ENCODE peak calls at places on chromosomes 5 and 9, in four cellular contexts. Y, N, R and Z are unnamed samples.

GRCh38 chr5:69136296-69136695 is 30.7 kb upstream of the CCNB1 start:
- DNase-seq in Y (no peak), N (no peak), R (no peak), Z (no peak)

GRCh38 chr9:71847892-71848291 is 63.1 kb downstream of the ABHD17B start:
- DNase-seq in Y (no peak), N (no peak), R (no peak), Z (no peak)

GRCh38 chr5:107668933-107669542 is 1.7 kb downstream of the EFNA5 start:
- DNase-seq in Y (no peak), N (peak; percentile 48), R (no peak), Z (peak; percentile 31)

GRCh38 chr5:17395516-17395915 is 102.5 kb upstream of the TAF11L2 start:
- DNase-seq in Y (no peak), N (no peak), R (no peak), Z (no peak)

GRCh38 chr9:72315510-72316287 is 49.3 kb downstream of the ZFAND5 start:
- DNase-seq in Y (peak; percentile 65), N (peak; percentile 91), R (no peak), Z (peak; percentile 81)

GRCh38 chr5:6759401-6759800 is 46.2 kb downstream of the TENT4A start:
- DNase-seq in Y (no peak), N (peak; percentile 56), R (no peak), Z (no peak)

GRCh38 chr5:40660751-40661150 is 19.0 kb upstream of the PTGER4 start:
- DNase-seq in Y (no peak), N (no peak), R (no peak), Z (no peak)

GRCh38 chr5:167582263-167582662 is 709.2 kb upstream of the WWC1 start:
- DNase-seq in Y (no peak), N (peak; percentile 24), R (no peak), Z (no peak)

GRCh38 chr5:139543423-139543991 is 17.6 kb upstream of the UBE2D2 start:
- DNase-seq in Y (no peak), N (no peak), R (peak; percentile 19), Z (peak; percentile 55)

GRCh38 chr5:3161672-3162071 is 410.2 kb upstream of the IRX2 start:
- DNase-seq in Y (no peak), N (no peak), R (no peak), Z (no peak)

GRCh38 chr9:88652876-88653275 is 117.9 kb downstream of the NXNL2 start:
- DNase-seq in Y (no peak), N (no peak), R (no peak), Z (no peak)

GRCh38 chr5:129807162-129807814 is 59.4 kb downstream of the MINAR2 start:
- DNase-seq in Y (no peak), N (no peak), R (no peak), Z (no peak)

GRCh38 chr5:127275641-127276193 is 14.9 kb upstream of the MEGF10 start:
- DNase-seq in Y (no peak), N (no peak), R (no peak), Z (no peak)

GRCh38 chr9:110986529-110986928 is 51.7 kb downstream of the LPAR1 start:
- DNase-seq in Y (no peak), N (no peak), R (no peak), Z (no peak)

GRCh38 chr5:52378237-52378636 is 409.5 kb upstream of the ITGA1 start:
- DNase-seq in Y (no peak), N (no peak), R (no peak), Z (no peak)

GRCh38 chr9:127161081-127161621 is 38.7 kb upstream of the ANGPTL2 start:
- DNase-seq in Y (no peak), N (no peak), R (no peak), Z (peak; percentile 17)

GRCh38 chr9:68575821-68576220 is 35.1 kb upstream of the TMEM252 start:
- DNase-seq in Y (no peak), N (no peak), R (no peak), Z (no peak)

GRCh38 chr5:92599217-92599810 is 981.7 kb downstream of the NR2F1-AS1 start:
- DNase-seq in Y (no peak), N (no peak), R (no peak), Z (no peak)

GRCh38 chr5:168301593-168302388 is 10.3 kb downstream of the WWC1 start:
- DNase-seq in Y (no peak), N (peak; percentile 91), R (no peak), Z (peak; percentile 79)

GRCh38 chr5:127802477-127802865 is 99.3 kb downstream of the CCDC192 start:
- DNase-seq in Y (no peak), N (no peak), R (no peak), Z (no peak)

GRCh38 chr9:130713286-130713975 is 19.9 kb downstream of the EXOSC2 start:
- DNase-seq in Y (no peak), N (no peak), R (no peak), Z (no peak)

GRCh38 chr5:14208071-14209021 is 65.2 kb downstream of the TRIO start:
- DNase-seq in Y (no peak), N (peak; percentile 75), R (no peak), Z (no peak)

GRCh38 chr5:113581388-113581787 is 67.9 kb downstream of the YTHDC2 start:
- DNase-seq in Y (no peak), N (no peak), R (no peak), Z (no peak)

GRCh38 chr9:14104501-14104900 is 209.4 kb downstream of the NFIB start:
- DNase-seq in Y (no peak), N (no peak), R (no peak), Z (no peak)
- TF ChIP-seq CTCF in Y (no peak), N (no peak), R (no peak), Z (no peak)

GRCh38 chr9:20373263-20373662 is 249.0 kb downstream of the MLLT3 start:
- DNase-seq in Y (no peak), N (no peak), R (no peak), Z (no peak)

GRCh38 chr9:20379804-20380225 is 242.5 kb downstream of the MLLT3 start:
- DNase-seq in Y (no peak), N (no peak), R (no peak), Z (no peak)

GRCh38 chr9:20376042-20376441 is 246.3 kb downstream of the MLLT3 start:
- DNase-seq in Y (no peak), N (no peak), R (no peak), Z (no peak)

GRCh38 chr9:20378851-20379250 is 243.4 kb downstream of the MLLT3 start:
- DNase-seq in Y (no peak), N (no peak), R (no peak), Z (no peak)

GRCh38 chr9:20376780-20377179 is 245.5 kb downstream of the MLLT3 start:
- DNase-seq in Y (no peak), N (no peak), R (no peak), Z (no peak)
- TF ChIP-seq POLR2A in Y (no peak), N (no peak), R (no peak), Z (no peak)

GRCh38 chr9:128818839-128819715 is 777 bp downstream of the ENDOG start:
- DNase-seq in Y (no peak), N (no peak), R (no peak), Z (peak; percentile 50)
- TF ChIP-seq CTCF in Y (no peak), N (no peak), R (no peak), Z (no peak)

DNA sequence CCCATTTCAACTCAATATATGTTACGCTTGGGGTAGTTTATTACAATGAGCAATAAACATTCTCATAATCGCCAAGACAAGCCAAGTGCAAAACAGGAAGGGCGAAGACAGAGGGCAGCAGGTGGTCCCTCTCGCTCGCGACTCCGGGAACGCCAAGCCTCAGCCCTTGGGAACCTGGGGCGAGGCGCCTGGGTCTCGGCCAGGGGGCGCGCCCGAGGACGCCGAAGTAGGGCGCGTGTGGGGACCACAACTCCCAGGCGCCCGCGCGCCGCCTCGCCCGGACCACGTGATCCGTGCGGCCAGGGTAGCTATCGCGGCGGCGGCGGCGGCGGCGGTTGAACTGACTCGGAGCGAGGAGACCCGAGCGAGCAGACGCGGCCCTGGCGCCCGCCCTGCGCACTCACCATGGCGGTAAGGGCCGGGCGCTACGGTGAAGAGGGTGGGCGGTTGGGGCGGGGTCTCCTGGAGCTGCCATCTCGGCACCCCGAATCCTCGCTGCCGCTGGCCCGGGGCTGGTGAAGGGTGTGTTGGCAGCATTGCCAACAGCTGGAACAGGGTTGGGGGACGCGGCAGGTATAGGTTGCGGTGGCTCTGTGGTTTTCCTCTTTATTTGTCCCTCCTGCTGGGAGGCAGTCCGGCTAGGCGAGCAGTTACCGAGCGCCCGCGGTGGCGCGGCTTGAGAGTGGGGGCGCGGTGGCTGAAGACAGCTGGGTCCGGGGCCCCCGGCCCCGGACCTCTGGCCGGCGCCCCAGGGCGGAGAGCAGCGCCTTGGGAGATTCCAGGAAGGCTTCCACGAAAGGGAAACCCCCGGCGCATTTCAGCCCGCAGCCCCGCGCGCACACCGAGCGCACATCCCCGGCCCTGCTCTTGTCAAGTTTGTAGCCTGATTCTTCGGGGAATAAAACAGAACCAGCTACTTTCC is at the start of gene SLC31A2:
- DNase-seq in Y (peak; percentile 82), N (peak; percentile 88), R (peak; percentile 84), Z (peak; percentile 93)
- TF ChIP-seq POLR2A in Y (no peak), N (peak; percentile 41), R (peak; percentile 48), Z (no peak)